ENCODE peak calls at places on chromosomes 13 and 19, in seven cellular contexts. J, U, R, H, A, O and N are unnamed samples.

GRCh38 chr19:5823579-5824281 is 15.8 kb downstream of the FUT6 start:
- DNase-seq in U (no peak), A (no peak), R (no peak), O (no peak), H (no peak), J (no peak), N (no peak)

GRCh38 chr13:107190065-107190464 is 622.1 kb upstream of the ARGLU1 start:
- DNase-seq in O (no peak), J (no peak), H (no peak), U (no peak), R (no peak), A (no peak), N (no peak)

GRCh38 chr13:94609196-94609595 is 7.5 kb downstream of the GPR180 start:
- DNase-seq in H (no peak), U (no peak), A (no peak), R (no peak), J (no peak), O (no peak), N (no peak)

GRCh38 chr13:38166121-38166520 is 183.5 kb upstream of the UFM1 start:
- DNase-seq in H (no peak), J (peak), O (no peak), R (no peak), U (no peak), A (no peak), N (no peak)

GRCh38 chr13:21175656-21176194 is 627 bp downstream of the SKA3 start:
- DNase-seq in R (no peak), A (no peak), J (peak), O (no peak), U (no peak), H (no peak), N (no peak)

GRCh38 chr19:36169084-36169760 is 17.0 kb upstream of the COX7A1 start:
- DNase-seq in R (no peak), H (peak), O (no peak), J (no peak), A (no peak), U (no peak), N (no peak)

GRCh38 chr13:41284512-41285288 is 21.3 kb upstream of the MTRF1 start:
- DNase-seq in A (no peak), J (peak), R (no peak), H (no peak), O (no peak), U (no peak), N (no peak)

GRCh38 chr13:43411741-43412140 is 375.0 kb downstream of the ENOX1 start:
- DNase-seq in H (no peak), O (no peak), R (no peak), J (peak), A (no peak), U (no peak), N (no peak)

GRCh38 chr13:74751739-74752138 is 617.5 kb upstream of the KLF12 start:
- DNase-seq in H (no peak), J (no peak), R (no peak), U (no peak), A (no peak), O (no peak), N (no peak)

GRCh38 chr19:42468273-42468796 is 25.6 kb upstream of the CXCL17 start:
- DNase-seq in O (no peak), U (no peak), R (no peak), J (peak), A (no peak), H (no peak), N (no peak)

GRCh38 chr19:10603873-10604459 is 16.9 kb upstream of the AP1M2 start:
- DNase-seq in A (peak), O (no peak), J (no peak), H (no peak), U (no peak), R (no peak), N (no peak)

GRCh38 chr19:7145494-7145893 is 76.0 kb downstream of the ZNF557 start:
- DNase-seq in A (no peak), H (no peak), R (no peak), O (no peak), J (no peak), U (no peak), N (no peak)

GRCh38 chr13:101157261-101157660 is 259.0 kb downstream of the NALCN start:
- DNase-seq in J (no peak), A (no peak), O (no peak), U (no peak), R (no peak), H (no peak), N (no peak)

GRCh38 chr13:24613128-24613527 is 67.1 kb upstream of the ATP12A start:
- DNase-seq in O (no peak), H (no peak), R (no peak), U (no peak), A (no peak), J (no peak), N (no peak)

GRCh38 chr13:100461309-100462035 is 127.1 kb downstream of the GGACT start:
- DNase-seq in R (no peak), H (no peak), U (no peak), A (no peak), J (no peak), O (no peak), N (no peak)

GRCh38 chr19:41373993-41374392 is 2.3 kb upstream of the TMEM91 start:
- DNase-seq in R (no peak), J (peak), A (no peak), U (no peak), O (no peak), H (no peak), N (no peak)

GRCh38 chr19:4362038-4362828 is 18.9 kb downstream of the MPND start:
- DNase-seq in J (peak), A (no peak), U (no peak), R (no peak), H (no peak), O (no peak), N (no peak)

GRCh38 chr19:33062902-33063301 is 1.8 kb downstream of the RHPN2 start:
- DNase-seq in O (no peak), J (no peak), U (no peak), A (no peak), H (no peak), R (no peak), N (no peak)

GRCh38 chr19:44304659-44305193 is at the start of gene ZNF235:
- DNase-seq in U (peak), O (peak), J (peak), H (peak), A (peak), R (peak), N (peak)

GRCh38 chr13:27634791-27635190 is 13.1 kb downstream of the POLR1D start:
- DNase-seq in A (no peak), H (no peak), O (no peak), J (no peak), R (no peak), U (no peak), N (no peak)

GRCh38 chr13:90427322-90428272 is 919.9 kb upstream of the MIR17HG start:
- DNase-seq in U (no peak), R (no peak), H (no peak), O (no peak), J (no peak), A (no peak), N (no peak)

GRCh38 chr13:113669231-113669870 is 2.3 kb downstream of the GRK1 start:
- DNase-seq in U (no peak), R (no peak), H (no peak), O (peak), J (no peak), A (no peak), N (peak)

GRCh38 chr19:29329460-29330134 is 116.6 kb upstream of the UQCRFS1 start:
- DNase-seq in U (no peak), R (peak), O (no peak), H (peak), A (peak), J (no peak), N (no peak)

GRCh38 chr13:32264407-32264806 is 50.8 kb downstream of the ZAR1L start:
- DNase-seq in R (no peak), J (no peak), A (no peak), O (peak), U (no peak), H (peak), N (no peak)

GRCh38 chr19:55259540-55260210 is 858 bp upstream of the PPP6R1 start:
- DNase-seq in R (no peak), H (peak), J (no peak), A (no peak), U (no peak), O (no peak), N (no peak)

GRCh38 chr13:108220042-108220441 is 1.9 kb downstream of the ABHD13 start:
- DNase-seq in H (no peak), A (no peak), O (no peak), R (no peak), U (no peak), J (no peak), N (no peak)

GRCh38 chr19:53980553-53981407 is 10.7 kb upstream of the CACNG6 start:
- DNase-seq in O (no peak), A (no peak), U (no peak), J (no peak), R (peak), H (no peak), N (no peak)

GRCh38 chr13:22162889-22163288 is 492.0 kb downstream of the FGF9 start:
- DNase-seq in H (no peak), U (no peak), J (no peak), A (peak), O (no peak), R (no peak), N (no peak)

GRCh38 chr13:73224708-73225107 is 165.9 kb downstream of the KLF5 start:
- DNase-seq in U (no peak), H (no peak), O (no peak), J (no peak), A (no peak), R (no peak), N (no peak)

GRCh38 chr13:77529501-77529840 is 6.0 kb upstream of the SCEL start:
- DNase-seq in O (no peak), R (no peak), U (no peak), A (no peak), J (no peak), H (no peak), N (no peak)

GRCh38 chr13:75226755-75227435 is 255.1 kb downstream of the TBC1D4 start:
- DNase-seq in H (no peak), A (peak), U (no peak), O (no peak), J (peak), R (no peak), N (no peak)

GRCh38 chr13:40187324-40187795 is 479.1 kb downstream of the FOXO1 start:
- DNase-seq in O (no peak), A (peak), R (no peak), U (peak), J (no peak), H (no peak), N (no peak)

GRCh38 chr19:35904312-35905068 is 2.2 kb downstream of the HCST start:
- DNase-seq in J (no peak), A (no peak), H (no peak), O (no peak), R (no peak), U (no peak), N (no peak)

GRCh38 chr13:80054806-80055205 is 286.1 kb downstream of the SPRY2 start:
- DNase-seq in O (no peak), A (no peak), R (no peak), J (no peak), H (no peak), U (no peak), N (no peak)

GRCh38 chr19:1465191-1466016 is 13.6 kb downstream of the C19orf25 start:
- DNase-seq in J (peak), O (no peak), H (no peak), U (no peak), A (peak), R (peak), N (no peak)

GRCh38 chr19:4338441-4339350 is at the start of gene STAP2:
- DNase-seq in H (peak), J (peak), U (no peak), A (peak), O (no peak), R (peak), N (no peak)

GRCh38 chr19:39870171-39870971 is 24.2 kb upstream of the FBL start:
- DNase-seq in R (peak), U (no peak), A (no peak), H (no peak), J (no peak), O (peak), N (no peak)